ENCODE peak calls at places on chromosomes 2 and 18, in ten cellular contexts. H is BE2C; N is IMR-90; M is CD8-positive, alpha-beta T cell; T is psoas muscle; L is choroid plexus epithelial cell; X is K562; G is naive thymus-derived CD4-positive, alpha-beta T cell; U is Karpas-422; I is heart right ventricle. R is an unnamed sample.

GRCh38 chr2:218397502-218398436 is 1.9 kb upstream of the CTDSP1 start:
- DNase-seq in H (peak), I (peak), M (peak), N (peak), X (peak), L (peak), T (peak), U (peak), G (peak), R (peak)

GRCh38 chr18:72409923-72410322 is 134.2 kb downstream of the CBLN2 start:
- DNase-seq in U (no peak), G (no peak), H (no peak), L (peak), T (no peak), N (no peak), I (no peak), X (no peak), M (no peak), R (no peak)

GRCh38 chr18:74196220-74197119 is 48.1 kb downstream of the TIMM21 start:
- DNase-seq in U (peak), N (peak), H (peak), G (peak), L (peak), M (peak), T (no peak), X (peak), I (no peak), R (no peak)

GRCh38 chr2:241545113-241545512 is 13.4 kb upstream of the BOK start:
- DNase-seq in N (peak), G (no peak), X (no peak), L (peak), T (no peak), U (no peak), M (no peak), I (no peak), H (no peak), R (no peak)

GRCh38 chr2:232237460-232237859 is 141.1 kb upstream of the ALPP start:
- DNase-seq in I (no peak), T (no peak), H (no peak), N (no peak), X (no peak), G (peak), L (no peak), M (peak), U (no peak), R (no peak)

GRCh38 chr2:637406-637776 is 39.8 kb downstream of the TMEM18 start:
- DNase-seq in H (no peak), L (no peak), U (no peak), I (no peak), G (no peak), N (no peak), T (no peak), M (no peak), X (no peak), R (no peak)

GRCh38 chr2:1738646-1739302 is 5.5 kb downstream of the PXDN start:
- DNase-seq in G (no peak), H (no peak), X (no peak), L (no peak), N (no peak), U (no peak), M (no peak), I (peak), T (no peak), R (peak)

GRCh38 chr2:1728821-1729220 is 15.5 kb downstream of the PXDN start:
- DNase-seq in G (no peak), H (peak), M (no peak), I (no peak), X (no peak), T (no peak), N (peak), L (peak), U (no peak), R (peak)

GRCh38 chr2:118032169-118033013 is 18.5 kb upstream of the CCDC93 start:
- DNase-seq in H (peak), T (no peak), G (peak), I (no peak), N (peak), M (peak), U (peak), X (peak), L (peak), R (peak)

GRCh38 chr18:74275736-74276135 is 16.0 kb downstream of the CYB5A start:
- DNase-seq in I (no peak), X (no peak), L (no peak), M (no peak), U (no peak), H (no peak), N (no peak), T (no peak), G (no peak), R (no peak)

GRCh38 chr2:230953843-230954242 is 28.8 kb upstream of the GPR55 start:
- DNase-seq in G (no peak), H (no peak), I (no peak), N (no peak), T (no peak), M (no peak), X (no peak), L (no peak), U (no peak), R (no peak)

GRCh38 chr2:71299507-71299906 is 32.1 kb upstream of the ZNF638 start:
- DNase-seq in M (no peak), T (no peak), I (no peak), L (peak), X (peak), U (peak), G (peak), N (peak), H (no peak), R (no peak)

GRCh38 chr2:217077841-217078407 is 218.1 kb upstream of the TNP1 start:
- DNase-seq in M (no peak), X (peak), T (no peak), G (no peak), H (no peak), U (no peak), N (peak), I (no peak), L (peak), R (no peak)

GRCh38 chr2:234761910-234762309 is 189.9 kb upstream of the SH3BP4 start:
- DNase-seq in L (no peak), H (peak), M (no peak), N (no peak), T (no peak), X (no peak), G (no peak), U (no peak), I (no peak), R (no peak)

GRCh38 chr2:181104512-181105121 is 124.2 kb downstream of the UBE2E3 start:
- DNase-seq in N (peak), M (peak), G (peak), H (peak), X (no peak), L (peak), I (no peak), T (no peak), U (peak), R (no peak)

GRCh38 chr18:23935804-23936203 is 78.8 kb upstream of the TTC39C start:
- DNase-seq in G (peak), H (no peak), M (peak), U (no peak), X (no peak), T (no peak), N (no peak), L (no peak), I (no peak), R (no peak)

GRCh38 chr18:14747513-14748474 is at the start of gene ANKRD30B:
- DNase-seq in M (no peak), L (no peak), N (no peak), U (no peak), X (no peak), H (no peak), T (no peak), I (no peak), G (no peak), R (peak)

GRCh38 chr2:138922973-138923563 is 142.9 kb upstream of the NXPH2 start:
- DNase-seq in H (no peak), T (no peak), I (no peak), L (peak), M (no peak), U (peak), N (no peak), X (no peak), G (no peak), R (no peak)

GRCh38 chr2:88654714-88655113 is 27.4 kb upstream of the EIF2AK3 start:
- DNase-seq in L (peak), I (no peak), H (no peak), X (no peak), T (no peak), M (no peak), U (no peak), G (no peak), N (peak), R (no peak)

GRCh38 chr2:207879536-207879935 is 109.8 kb upstream of the FZD5 start:
- DNase-seq in T (no peak), L (no peak), M (no peak), U (no peak), N (peak), H (no peak), G (no peak), I (no peak), X (no peak), R (no peak)

GRCh38 chr18:39523281-39523680 is 1957.7 kb upstream of the CELF4 start:
- DNase-seq in H (no peak), U (no peak), T (no peak), N (peak), I (no peak), X (no peak), M (no peak), L (peak), G (no peak), R (no peak)

GRCh38 chr18:73409242-73409641 is 541.5 kb upstream of the NETO1 start:
- DNase-seq in L (peak), M (no peak), N (peak), X (no peak), H (no peak), I (no peak), U (no peak), G (no peak), T (no peak), R (no peak)

GRCh38 chr2:74458957-74459290 is 686 bp downstream of the WBP1 start:
- DNase-seq in M (no peak), U (peak), H (no peak), T (no peak), N (no peak), X (no peak), I (no peak), G (no peak), L (no peak), R (no peak)

GRCh38 chr2:98479959-98480524 is 35.4 kb downstream of the INPP4A start:
- DNase-seq in M (peak), I (peak), G (no peak), T (peak), N (peak), H (peak), X (no peak), L (peak), U (peak), R (peak)

GRCh38 chr2:55511508-55512124 is 7.9 kb upstream of the CFAP36 start:
- DNase-seq in H (peak), T (no peak), U (no peak), L (peak), M (no peak), I (no peak), G (no peak), N (peak), X (no peak), R (no peak)

GRCh38 chr2:149320362-149320761 is 10.0 kb upstream of the LYPD6 start:
- DNase-seq in X (no peak), N (no peak), G (no peak), M (no peak), T (no peak), U (no peak), I (peak), H (no peak), L (no peak), R (no peak)

GRCh38 chr2:196601430-196602306 is 37.8 kb upstream of the CCDC150 start:
- DNase-seq in U (no peak), G (no peak), I (peak), M (no peak), T (peak), H (peak), X (peak), N (peak), L (peak), R (peak)

GRCh38 chr2:96531366-96531765 is 5.2 kb upstream of the ARID5A start:
- DNase-seq in H (no peak), X (no peak), U (no peak), I (no peak), N (no peak), M (no peak), G (no peak), T (peak), L (no peak), R (peak)

GRCh38 chr2:179715196-179715595 is 146.2 kb downstream of the ZNF385B start:
- DNase-seq in X (no peak), I (no peak), G (no peak), H (no peak), M (no peak), U (no peak), N (no peak), T (no peak), L (no peak), R (no peak)

GRCh38 chr2:113858764-113859163 is 31.1 kb upstream of the ACTR3 start:
- DNase-seq in H (no peak), U (no peak), T (no peak), L (peak), I (no peak), M (no peak), G (no peak), N (peak), X (peak), R (no peak)

GRCh38 chr2:113863166-113863565 is 26.7 kb upstream of the ACTR3 start:
- DNase-seq in U (peak), H (no peak), X (no peak), M (no peak), I (no peak), T (no peak), G (no peak), L (no peak), N (no peak), R (no peak)

GRCh38 chr2:113857454-113857853 is 32.4 kb upstream of the ACTR3 start:
- DNase-seq in I (no peak), M (no peak), H (no peak), L (no peak), X (no peak), G (no peak), T (no peak), N (no peak), U (no peak), R (no peak)

DNA sequence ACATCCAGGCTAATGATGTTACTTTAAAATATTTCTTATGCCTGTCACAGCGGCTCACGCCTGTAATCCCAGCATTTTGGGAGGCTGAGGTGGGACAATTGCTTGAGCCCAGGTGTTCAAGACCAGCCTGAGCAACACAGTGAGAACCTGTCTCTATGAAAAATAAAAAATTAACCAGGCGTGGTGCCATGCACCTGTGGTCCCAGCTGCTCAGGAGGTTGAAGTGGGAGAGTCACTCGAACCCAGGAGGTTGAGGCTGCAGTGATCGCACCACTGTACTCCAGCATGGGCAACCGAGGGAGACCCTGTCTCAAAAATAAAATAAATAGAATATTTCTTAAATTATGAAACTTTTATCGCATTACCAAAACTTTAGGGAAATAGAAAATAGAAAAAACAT is 28.1 kb upstream of the ACTR3 start:
- DNase-seq in N (no peak), L (no peak), I (no peak), T (no peak), G (no peak), H (no peak), X (no peak), U (peak), M (no peak), R (no peak)
- H3K4me3 ChIP-seq in N (no peak), L (no peak), I (no peak), T (no peak), G (no peak), H (no peak), X (no peak), U (no peak), M (no peak), R (no peak)

GRCh38 chr18:34592961-34593382 is 117.1 kb upstream of the DTNA start:
- DNase-seq in T (peak), L (peak), X (no peak), H (no peak), N (peak), I (peak), U (no peak), G (no peak), M (no peak), R (peak)
- H3K4me3 ChIP-seq in T (peak), L (peak), X (no peak), H (no peak), N (peak), I (peak), U (no peak), G (no peak), M (no peak), R (peak)

DNA sequence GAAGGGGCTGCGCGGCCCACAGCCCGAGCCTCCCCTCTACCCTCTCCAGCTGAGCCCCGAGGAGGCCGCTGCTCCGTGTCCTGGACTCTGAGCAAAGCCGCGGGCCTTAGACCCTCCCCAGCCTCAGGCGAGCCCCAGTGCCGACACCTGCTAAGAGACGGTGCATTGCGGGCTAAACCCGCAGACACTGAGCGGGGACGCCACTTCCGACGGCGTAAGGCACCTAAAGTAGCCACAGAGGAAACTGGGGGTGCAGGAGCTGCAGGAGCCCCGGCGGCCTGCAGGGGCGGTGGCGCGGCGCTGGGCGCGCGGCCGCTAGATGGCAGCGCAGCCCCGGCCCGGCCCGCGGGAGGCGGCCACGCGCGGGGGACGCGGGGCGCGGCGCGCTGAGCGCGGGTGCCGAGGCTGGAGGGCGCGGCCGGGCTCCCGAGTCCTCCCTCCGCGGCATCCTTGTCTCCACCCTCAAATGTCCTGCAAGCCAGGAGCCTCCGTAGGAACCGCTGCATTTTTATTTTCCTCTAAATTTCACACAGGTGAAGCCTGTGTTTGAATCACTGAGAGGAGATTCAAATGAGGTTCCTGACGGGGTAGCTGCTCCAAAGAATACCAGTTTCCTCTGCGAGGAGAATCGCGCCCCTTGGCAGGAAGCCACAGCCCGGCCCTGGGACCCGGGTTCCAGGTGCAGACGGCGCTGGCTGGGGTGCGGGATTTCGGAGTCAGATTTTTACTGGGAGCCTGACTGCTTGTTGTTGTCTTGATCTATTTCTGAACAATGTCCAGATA is 650.5 kb downstream of the GALR1 start:
- DNase-seq in M (peak), U (peak), G (peak), X (peak), N (no peak), L (peak), T (no peak), H (peak), I (peak), R (peak)
- H3K4me3 ChIP-seq in M (peak), U (no peak), G (peak), X (peak), N (no peak), L (peak), T (peak), H (no peak), I (peak), R (peak)

DNA sequence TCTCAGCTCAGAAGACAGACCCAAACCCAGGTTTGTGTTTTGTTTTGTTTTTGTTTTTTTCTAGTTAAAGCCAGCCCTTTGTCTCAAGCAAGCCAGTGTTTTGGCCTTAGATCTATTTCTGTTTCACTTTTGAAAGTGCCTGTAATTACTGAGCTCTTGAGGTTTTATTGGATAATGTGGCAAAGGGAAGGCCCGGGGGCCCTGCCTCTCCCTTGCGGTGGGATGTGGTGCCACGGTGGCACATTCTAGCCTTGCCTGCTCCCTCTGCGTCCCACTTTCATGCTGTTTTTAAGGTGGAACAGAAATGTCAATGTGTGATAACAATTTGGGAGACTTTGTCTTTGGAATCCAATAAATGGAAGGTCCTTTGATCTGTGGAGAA is 2.5 kb downstream of the HPCAL1 start:
- DNase-seq in N (no peak), X (no peak), H (no peak), L (peak), G (peak), I (no peak), M (peak), U (no peak), T (no peak), R (no peak)
- H3K4me3 ChIP-seq in N (no peak), X (no peak), H (peak), L (no peak), G (peak), I (peak), M (peak), U (no peak), T (peak), R (peak)

DNA sequence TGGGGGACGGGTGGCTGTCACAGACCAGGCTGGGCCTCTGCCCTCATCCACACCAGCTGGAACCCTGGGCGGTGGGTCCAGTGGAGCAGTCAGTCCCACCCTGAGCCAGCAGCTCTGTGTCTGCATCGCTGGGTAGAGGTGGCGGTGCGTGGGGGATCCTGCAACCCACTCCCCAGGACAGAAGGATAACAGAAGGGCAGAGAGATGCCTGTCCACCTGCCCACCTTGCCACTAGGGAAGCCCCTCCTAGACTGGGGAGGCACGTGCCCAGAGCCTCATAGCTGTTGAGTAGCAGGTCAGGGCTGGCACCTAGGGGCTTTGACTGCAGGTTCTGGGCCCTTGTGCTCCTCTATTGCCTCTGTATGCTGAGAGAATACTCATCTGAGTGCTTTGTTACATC is 2.4 kb downstream of the ATOH8 start:
- DNase-seq in M (no peak), U (no peak), G (no peak), I (no peak), N (no peak), T (peak), X (no peak), H (no peak), L (no peak), R (no peak)
- H3K4me3 ChIP-seq in M (no peak), U (no peak), G (no peak), I (peak), N (peak), T (peak), X (no peak), H (no peak), L (peak), R (peak)

R was measured in right cardiac atrium.